ENCODE peak calls at places on chromosomes 12 and 14, in seven cellular contexts. G, S, T, Q, N, F and E are unnamed samples.
A peak's percentile ranks its signal among the peaks of the same experiment; 100 is the strongest.

GRCh38 chr12:68487721-68488309 is 122.9 kb upstream of the RAP1B start:
- DNase-seq in N (no peak), Q (no peak), S (no peak), F (no peak), G (no peak), T (no peak), E (no peak)

GRCh38 chr14:104592292-104592672 is 12.3 kb downstream of the TMEM179 start:
- DNase-seq in T (no peak), F (no peak), S (no peak), N (no peak), G (no peak), Q (no peak), E (no peak)

GRCh38 chr12:99767809-99768208 is 120.3 kb downstream of the GARIN6 start:
- DNase-seq in Q (no peak), N (no peak), F (no peak), S (no peak), T (no peak), G (peak; percentile 46), E (no peak)

GRCh38 chr12:123363743-123364531 is 710 bp downstream of the SBNO1 start:
- DNase-seq in S (peak; percentile 58), N (peak; percentile 26), F (peak; percentile 27), G (peak; percentile 52), Q (peak; percentile 73), T (peak; percentile 32), E (peak; percentile 29)

GRCh38 chr14:99755629-99756603 is 37.3 kb upstream of the EML1 start:
- DNase-seq in Q (peak; percentile 74), G (peak; percentile 82), F (peak; percentile 66), S (no peak), T (peak; percentile 90), N (peak; percentile 85), E (peak; percentile 82)

GRCh38 chr12:2553388-2554126 is 241.2 kb upstream of the FKBP4 start:
- DNase-seq in N (no peak), T (no peak), F (no peak), G (no peak), Q (peak; percentile 10), S (no peak), E (no peak)

GRCh38 chr12:11757095-11757494 is 107.6 kb downstream of the ETV6 start:
- DNase-seq in S (no peak), T (no peak), Q (no peak), G (no peak), N (no peak), F (no peak), E (no peak)

GRCh38 chr14:92323031-92323915 is at the start of gene SLC24A4:
- DNase-seq in T (no peak), F (no peak), G (peak; percentile 24), S (no peak), Q (peak; percentile 67), N (no peak), E (no peak)

GRCh38 chr14:98226411-98226810 is 1045.6 kb downstream of the BCL11B start:
- DNase-seq in N (no peak), G (no peak), S (no peak), F (no peak), Q (no peak), T (no peak), E (no peak)

GRCh38 chr14:21874167-21874566 is 200.5 kb upstream of the OR4E1 start:
- DNase-seq in S (no peak), Q (no peak), T (no peak), N (no peak), F (no peak), G (no peak), E (no peak)

GRCh38 chr12:53985358-53985899 is 483 bp downstream of the HOXC10 start:
- DNase-seq in S (no peak), T (no peak), N (no peak), Q (peak; percentile 51), F (no peak), G (no peak), E (no peak)

GRCh38 chr12:114403044-114403689 is 2.8 kb downstream of the TBX5 start:
- DNase-seq in Q (no peak), T (no peak), S (no peak), F (no peak), G (no peak), N (no peak), E (peak; percentile 50)
- H3K4me3 ChIP-seq in Q (peak overlapping the region; percentile 55), T (no peak overlapping the region), S (no peak overlapping the region), F (no peak overlapping the region), G (no peak overlapping the region), N (no peak overlapping the region), E (peak overlapping the region; percentile 82)

GRCh38 chr14:105709281-105710118 is 183.1 kb downstream of the TMEM121 start:
- DNase-seq in Q (peak; percentile 57), T (no peak), S (peak; percentile 27), F (no peak), G (no peak), N (no peak), E (no peak)
- H3K27ac ChIP-seq in Q (no peak overlapping the region), T (no peak overlapping the region), S (no peak overlapping the region), F (no peak overlapping the region), G (no peak overlapping the region), N (no peak overlapping the region), E (no peak overlapping the region)

GRCh38 chr14:90897022-90897421 is 80.8 kb upstream of the TTC7B start:
- DNase-seq in Q (no peak), N (no peak), F (no peak), T (no peak), G (no peak), S (no peak), E (no peak)

GRCh38 chr14:90903101-90903500 is 86.9 kb upstream of the TTC7B start:
- DNase-seq in T (peak; percentile 47), N (peak; percentile 50), Q (no peak), F (peak; percentile 30), S (peak; percentile 63), G (peak; percentile 63), E (no peak)

GRCh38 chr14:90905531-90905930 is 89.3 kb upstream of the TTC7B start:
- DNase-seq in Q (no peak), G (no peak), N (no peak), T (no peak), F (no peak), S (no peak), E (no peak)

DNA sequence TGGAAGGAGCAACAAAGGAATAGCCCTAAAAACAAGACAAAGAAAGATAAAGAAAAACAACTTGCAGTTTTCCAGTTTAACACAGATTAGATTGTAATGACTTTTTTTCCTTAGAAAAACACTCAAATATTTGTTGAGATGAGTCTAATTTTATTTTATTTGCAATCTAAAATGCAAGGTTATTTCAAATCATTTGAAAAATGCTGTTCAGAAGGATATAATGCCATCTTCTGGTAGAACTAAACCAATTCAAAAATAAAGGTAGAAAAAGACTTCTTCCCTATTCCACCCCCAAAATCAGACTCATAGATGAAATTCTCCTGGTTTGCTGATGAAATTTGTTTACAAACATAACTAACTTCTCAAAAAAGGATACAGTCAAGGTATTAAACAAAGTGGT is 84.5 kb upstream of the TTC7B start:
- DNase-seq in F (no peak), S (no peak), N (no peak), Q (no peak), T (no peak), G (no peak), E (no peak)
- TF ChIP-seq CTCF in F (no peak), S (no peak), N (peak; percentile 52), Q (peak; percentile 8), T (no peak), G (peak; percentile 41), E (peak; percentile 42)

GRCh38 chr12:121791671-121792496 is 1.6 kb downstream of the RHOF start:
- DNase-seq in S (no peak), G (peak; percentile 85), Q (peak; percentile 69), F (no peak), N (no peak), T (no peak), E (no peak)
- H3K4me3 ChIP-seq in S (peak overlapping the region; percentile 93), G (peak overlapping the region; percentile 96), Q (peak overlapping the region; percentile 66), F (no peak overlapping the region), N (no peak overlapping the region), T (no peak overlapping the region), E (peak overlapping the region; percentile 75)

GRCh38 chr12:119158004-119158776 is 20.5 kb upstream of the HSPB8 start:
- DNase-seq in T (no peak), S (no peak), G (no peak), F (no peak), Q (no peak), N (peak; percentile 76), E (no peak)
- H3K27ac ChIP-seq in T (no peak overlapping the region), S (no peak overlapping the region), G (no peak overlapping the region), F (no peak overlapping the region), Q (no peak overlapping the region), N (peak overlapping the region; percentile 12), E (peak overlapping the region; percentile 88)

GRCh38 chr12:121295746-121296617 is 527 bp downstream of the CAMKK2 start:
- DNase-seq in N (no peak), S (no peak), T (no peak), F (peak; percentile 46), G (peak; percentile 39), Q (peak; percentile 78), E (peak; percentile 41)
- TF ChIP-seq CTCF in N (no peak), S (no peak), T (no peak), F (no peak), G (no peak), Q (no peak), E (no peak)

DNA sequence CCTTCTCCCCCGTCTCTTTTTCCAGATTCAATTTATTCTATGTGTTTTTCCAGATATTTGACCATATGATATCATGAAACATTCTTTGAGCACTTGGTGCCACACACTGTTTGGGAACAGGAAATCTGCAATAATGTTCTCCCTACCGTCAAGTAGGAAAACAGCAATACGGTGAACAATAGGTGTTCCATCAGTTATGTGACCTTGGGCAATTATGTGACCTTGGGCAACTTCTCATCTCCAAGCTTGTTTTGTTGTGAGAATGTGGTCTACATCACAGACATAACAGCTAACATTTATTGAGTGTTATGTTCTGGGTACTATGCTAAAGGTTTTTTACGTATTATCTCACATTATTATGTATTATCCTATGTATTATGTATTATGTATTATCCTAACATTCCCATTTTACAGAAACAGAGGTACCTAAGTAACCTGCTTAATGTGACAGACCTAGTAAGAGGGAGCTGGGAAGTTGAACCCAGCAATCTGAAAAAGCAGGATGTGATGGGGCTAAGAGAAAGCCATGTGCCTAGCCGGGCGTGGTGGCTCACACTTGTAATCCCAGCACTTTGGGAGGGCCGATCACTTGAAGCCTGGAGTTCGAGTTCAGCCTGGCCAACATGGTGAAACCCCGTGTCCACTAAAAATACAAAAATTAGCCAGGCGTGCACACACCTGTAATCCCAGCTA is 1.2 kb upstream of the NEK9 start:
- DNase-seq in N (no peak), G (no peak), F (no peak), S (no peak), Q (no peak), T (no peak), E (no peak)
- H3K4me3 ChIP-seq in N (peak overlapping the region; percentile 88), G (peak overlapping the region; percentile 83), F (no peak overlapping the region), S (no peak overlapping the region), Q (peak overlapping the region; percentile 82), T (peak overlapping the region; percentile 74), E (peak overlapping the region; percentile 82)

GRCh38 chr14:72567226-72567625 is 326.7 kb downstream of the DPF3 start:
- DNase-seq in N (no peak), T (no peak), F (no peak), S (no peak), Q (no peak), G (no peak), E (no peak)
- H3K27ac ChIP-seq in N (no peak overlapping the region), T (no peak overlapping the region), F (no peak overlapping the region), S (no peak overlapping the region), Q (no peak overlapping the region), G (no peak overlapping the region), E (no peak overlapping the region)